ENCODE peak calls at places on chromosomes 11 and 22, in five cellular contexts. H is thoracic aorta; J is testis; Z is ovary; I is naive thymus-derived CD4-positive, alpha-beta T cell. V is an unnamed sample.

GRCh38 chr22:36026741-36027140 is 1.9 kb downstream of the RBFOX2 start:
- DNase-seq in H (no peak), J (peak; percentile 21), Z (no peak), I (no peak), V (no peak)

GRCh38 chr11:47415949-47416472 is 7.6 kb downstream of the SLC39A13 start:
- DNase-seq in H (peak; percentile 80), J (peak; percentile 71), Z (peak; percentile 87), I (no peak), V (peak; percentile 28)

GRCh38 chr11:128895505-128895904 is 4.3 kb downstream of the KCNJ5 start:
- DNase-seq in H (no peak), J (no peak), Z (no peak), I (no peak), V (no peak)

GRCh38 chr11:78838417-78838816 is 263.8 kb upstream of the NARS2 start:
- DNase-seq in H (no peak), J (no peak), Z (no peak), I (no peak), V (no peak)

GRCh38 chr11:64246874-64247728 is at the start of gene PPP1R14B:
- DNase-seq in H (peak; percentile 58), J (peak; percentile 87), Z (peak; percentile 88), I (peak; percentile 78), V (peak; percentile 96)

GRCh38 chr11:88421530-88421929 is 84.0 kb upstream of the CTSC start:
- DNase-seq in H (no peak), J (no peak), Z (no peak), I (no peak), V (no peak)

GRCh38 chr22:37498289-37498909 is 12.2 kb upstream of the MFNG start:
- DNase-seq in H (no peak), J (no peak), Z (no peak), I (peak; percentile 65), V (no peak)

GRCh38 chr11:1437500-1437899 is 47.8 kb downstream of the BRSK2 start:
- DNase-seq in H (no peak), J (peak; percentile 86), Z (no peak), I (no peak), V (no peak)

GRCh38 chr11:22193348-22194051 is 615 bp downstream of the ANO5 start:
- DNase-seq in H (no peak), J (peak; percentile 35), Z (no peak), I (no peak), V (peak; percentile 56)

GRCh38 chr22:19783531-19784395 is 23.2 kb downstream of the TBX1 start:
- DNase-seq in H (no peak), J (no peak), Z (peak; percentile 7), I (no peak), V (no peak)

GRCh38 chr22:22410121-22410520 is 98.4 kb downstream of the ZNF280B start:
- DNase-seq in H (no peak), J (peak; percentile 47), Z (no peak), I (no peak), V (no peak)

GRCh38 chr11:33904128-33904527 is 12.3 kb upstream of the LMO2 start:
- DNase-seq in H (no peak), J (no peak), Z (no peak), I (no peak), V (no peak)

GRCh38 chr11:73242291-73243092 is 24.4 kb downstream of the P2RY2 start:
- DNase-seq in H (no peak), J (peak; percentile 81), Z (peak; percentile 78), I (no peak), V (peak; percentile 91)

GRCh38 chr11:43879789-43880639 is 617 bp upstream of the ALKBH3 start:
- DNase-seq in H (no peak), J (no peak), Z (no peak), I (no peak), V (no peak)

GRCh38 chr11:70934999-70935768 is 317.2 kb downstream of the SHANK2 start:
- DNase-seq in H (no peak), J (no peak), Z (no peak), I (no peak), V (no peak)

GRCh38 chr11:76688146-76688545 is 17.6 kb upstream of the LRRC32 start:
- DNase-seq in H (no peak), J (no peak), Z (no peak), I (no peak), V (no peak)

GRCh38 chr22:50399751-50400331 is 56.7 kb downstream of the PPP6R2 start:
- DNase-seq in H (no peak), J (peak; percentile 54), Z (no peak), I (no peak), V (peak; percentile 57)

GRCh38 chr11:64850979-64851567 is 6.6 kb upstream of the CDC42BPG start:
- DNase-seq in H (no peak), J (no peak), Z (no peak), I (peak; percentile 66), V (no peak)

GRCh38 chr11:7278314-7278917 is 26.7 kb downstream of the SYT9 start:
- DNase-seq in H (no peak), J (peak; percentile 20), Z (no peak), I (no peak), V (peak; percentile 51)

GRCh38 chr11:66016793-66017177 is 5.0 kb downstream of the CST6 start:
- DNase-seq in H (no peak), J (no peak), Z (no peak), I (no peak), V (no peak)

GRCh38 chr11:116504541-116505149 is 268.1 kb downstream of the BUD13 start:
- DNase-seq in H (no peak), J (no peak), Z (no peak), I (no peak), V (no peak)

DNA sequence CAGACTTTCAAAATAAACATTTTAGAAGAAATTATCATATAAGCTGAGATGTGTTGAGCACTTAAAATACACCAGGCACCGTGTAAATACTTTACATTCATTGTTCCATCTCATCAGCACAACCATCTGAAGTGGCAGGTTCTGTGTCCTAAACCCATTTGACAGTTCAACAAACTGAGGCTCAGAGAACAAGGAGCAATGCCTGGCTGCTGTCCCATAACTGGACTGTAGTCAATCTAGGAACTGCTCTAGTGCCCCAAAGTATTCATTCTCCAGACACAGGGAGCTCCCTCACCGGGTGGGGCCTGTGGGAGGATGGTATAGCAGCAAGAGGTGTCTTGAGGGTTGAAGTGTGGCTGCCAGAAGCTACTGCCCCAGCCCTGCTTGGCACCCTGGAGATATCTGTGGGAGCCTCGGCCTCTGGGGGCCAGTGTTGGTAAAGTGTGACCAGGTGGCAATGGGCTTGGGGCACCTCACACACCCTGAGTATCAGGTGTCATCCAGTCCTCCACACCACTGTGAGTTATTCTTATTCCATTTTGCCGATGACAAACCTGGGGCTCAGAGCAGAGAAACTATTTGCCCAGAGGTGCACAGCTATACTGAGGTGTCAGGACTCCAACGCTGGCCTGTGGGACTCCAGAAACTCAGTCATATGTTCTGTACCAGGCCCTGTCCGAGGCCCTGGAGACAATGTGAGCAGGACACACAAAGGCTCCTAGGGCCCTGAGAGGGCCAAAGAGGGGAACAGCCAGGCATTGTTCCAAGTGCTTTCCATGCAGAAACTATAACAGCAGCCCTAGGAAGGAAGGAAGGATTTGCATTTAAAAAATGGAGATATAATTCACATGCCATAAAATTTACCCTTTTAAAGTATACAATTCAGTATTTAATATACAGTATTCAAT is 45.9 kb upstream of the KLHL35 start:
- DNase-seq in H (no peak), J (no peak), Z (no peak), I (no peak), V (no peak)
- H3K4me1 ChIP-seq in H (peaks cover 23% of the 10 kb centered on the region), J (no peaks in the 10 kb centered on the region), Z (peaks cover 7% of the 10 kb centered on the region), I (peaks cover 15% of the 10 kb centered on the region), V (peaks cover 3% of the 10 kb centered on the region)

DNA sequence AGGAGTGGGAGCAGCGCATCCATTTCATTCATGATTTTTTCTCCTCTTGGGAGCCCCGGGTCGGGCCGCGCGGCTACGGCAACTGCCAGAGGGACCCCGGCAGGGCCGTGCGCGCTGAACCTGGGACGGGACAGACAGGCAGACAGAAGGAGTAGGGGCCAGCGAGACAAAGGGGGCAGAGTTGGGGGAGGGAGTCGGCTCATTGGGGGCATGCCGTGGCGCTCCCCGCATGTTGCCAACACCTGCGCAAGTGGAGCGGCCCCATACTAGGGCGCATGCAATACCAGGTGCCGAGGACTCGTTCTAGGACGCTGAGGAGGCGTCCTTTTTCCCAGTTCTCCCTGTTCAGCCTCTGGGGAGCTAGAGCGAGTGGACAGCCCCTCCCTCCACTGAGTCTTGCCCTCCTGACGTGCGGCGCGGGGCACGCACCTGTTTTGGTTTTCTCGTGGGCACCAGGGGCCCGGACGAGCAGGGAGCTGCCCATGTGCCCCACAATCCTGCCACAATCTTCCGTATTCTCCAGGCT is 531 bp upstream of the PTPN5 start:
- DNase-seq in H (no peak), J (no peak), Z (no peak), I (no peak), V (no peak)
- H3K27me3 ChIP-seq in H (no peaks in the 10 kb centered on the region), J (no peaks in the 10 kb centered on the region), Z (no peaks in the 10 kb centered on the region), I (no peaks in the 10 kb centered on the region), V (peaks cover 38% of the 10 kb centered on the region)

DNA sequence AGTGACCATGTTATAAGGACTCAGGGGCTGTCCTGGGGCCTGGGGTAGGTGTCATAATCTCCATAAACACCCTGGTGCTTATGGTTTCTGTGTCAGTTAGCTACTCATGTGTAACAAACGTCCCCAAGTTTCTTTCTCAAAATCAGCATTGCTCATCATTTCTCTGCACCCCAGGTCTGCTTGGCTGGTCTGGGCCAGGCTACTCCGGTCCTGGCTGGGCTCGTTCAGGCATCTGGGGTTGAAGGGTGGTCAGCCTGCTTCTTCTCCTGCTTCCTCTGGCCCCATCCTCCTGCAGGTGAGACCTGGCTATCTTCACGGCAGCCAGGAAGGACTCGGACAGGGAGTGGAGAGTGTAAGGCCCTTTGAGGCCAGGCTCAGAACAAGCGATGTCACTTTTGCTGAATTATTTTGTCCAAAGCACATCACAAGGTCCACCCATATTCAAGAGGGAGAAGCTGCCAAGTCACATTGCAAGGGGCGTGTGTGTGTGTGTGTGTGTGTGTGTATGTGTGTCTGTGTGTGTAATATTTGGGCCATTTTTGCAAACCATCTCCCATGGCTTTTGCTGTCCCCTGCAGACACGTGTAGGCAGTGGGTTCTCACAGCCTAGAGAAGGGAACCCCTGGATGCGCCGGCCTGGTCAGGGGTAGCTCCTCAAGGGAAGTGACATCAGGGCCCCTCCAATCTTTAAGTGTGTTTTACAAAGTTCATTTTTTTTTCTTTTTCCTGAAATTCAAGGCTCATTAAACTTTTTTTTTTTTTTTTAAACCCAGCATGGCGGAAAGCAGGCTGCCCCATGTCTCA is 535.8 kb downstream of the TBC1D22A start:
- DNase-seq in H (no peak), J (peak; percentile 30), Z (no peak), I (no peak), V (no peak)
- H3K9me3 ChIP-seq in H (no peaks in the 10 kb centered on the region), J (no peaks in the 10 kb centered on the region), Z (no peaks in the 10 kb centered on the region), I (no peaks in the 10 kb centered on the region), V (no peaks in the 10 kb centered on the region)

GRCh38 chr22:39927544-39927943 is 26.7 kb downstream of the GRAP2 start:
- DNase-seq in H (no peak), J (no peak), Z (no peak), I (no peak), V (no peak)

GRCh38 chr22:39926175-39927152 is 25.6 kb downstream of the GRAP2 start:
- DNase-seq in H (no peak), J (no peak), Z (no peak), I (peak; percentile 62), V (no peak)

GRCh38 chr22:39925273-39925672 is 24.4 kb downstream of the GRAP2 start:
- DNase-seq in H (no peak), J (no peak), Z (no peak), I (no peak), V (no peak)

GRCh38 chr22:39923689-39924088 is 22.8 kb downstream of the GRAP2 start:
- DNase-seq in H (no peak), J (no peak), Z (no peak), I (no peak), V (no peak)

DNA sequence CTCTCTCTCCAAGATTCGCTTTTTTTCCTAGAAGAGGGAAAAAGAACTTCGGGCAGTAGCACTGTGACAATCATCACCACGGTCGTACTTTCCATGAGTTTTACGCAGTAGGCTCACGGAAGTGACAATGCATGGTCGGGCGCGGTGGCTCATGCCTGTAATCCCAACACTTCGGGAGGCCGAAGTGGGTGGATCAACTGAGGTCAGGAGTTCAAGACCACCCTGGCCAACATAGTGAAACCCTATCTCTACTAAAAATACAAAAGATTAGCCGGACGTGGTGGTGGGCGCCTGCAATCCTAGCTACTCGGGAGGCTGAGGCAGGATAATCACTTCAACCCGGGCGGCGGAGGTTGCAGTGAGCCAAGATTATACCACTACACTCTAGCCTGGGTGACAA is 23.4 kb downstream of the GRAP2 start:
- DNase-seq in H (no peak), J (no peak), Z (no peak), I (no peak), V (no peak)
- H3K4me1 ChIP-seq in H (no peaks in the 10 kb centered on the region), J (no peaks in the 10 kb centered on the region), Z (no peaks in the 10 kb centered on the region), I (peaks cover 91% of the 10 kb centered on the region), V (no peaks in the 10 kb centered on the region)

V was measured in HAP-1.